ENCODE peak calls at places on chromosomes 7 and 10, in seven cellular contexts. One of them, this sample, is unnamed.

GRCh38 chr7:46461334-46461777 is 540.3 kb upstream of the IGFBP3 start:
- DNase-seq in cardiac fibroblast: peak
- DNase-seq in left ventricle myocardium inferior: no peak
- DNase-seq in body of pancreas: no peak
- DNase-seq in A673: no peak
- DNase-seq in pancreas: no peak
- DNase-seq in left lung: no peak
- DNase-seq in this sample: no peak

GRCh38 chr7:77368974-77369373 is 47.2 kb downstream of the GSAP start:
- DNase-seq in cardiac fibroblast: peak
- DNase-seq in pancreas: no peak
- DNase-seq in left lung: no peak
- DNase-seq in A673: no peak
- DNase-seq in body of pancreas: no peak
- DNase-seq in left ventricle myocardium inferior: no peak
- DNase-seq in this sample: no peak

GRCh38 chr7:24922099-24922773 is 57.7 kb downstream of the OSBPL3 start:
- DNase-seq in body of pancreas: no peak
- DNase-seq in cardiac fibroblast: peak
- DNase-seq in pancreas: no peak
- DNase-seq in left ventricle myocardium inferior: no peak
- DNase-seq in A673: no peak
- DNase-seq in left lung: no peak
- DNase-seq in this sample: peak

GRCh38 chr10:80502621-80503583 is 34.8 kb upstream of the SH2D4B start:
- DNase-seq in A673: no peak
- DNase-seq in pancreas: no peak
- DNase-seq in body of pancreas: peak
- DNase-seq in left lung: peak
- DNase-seq in left ventricle myocardium inferior: no peak
- DNase-seq in cardiac fibroblast: no peak
- DNase-seq in this sample: no peak

GRCh38 chr7:121212031-121212430 is 116.8 kb upstream of the WNT16 start:
- DNase-seq in A673: no peak
- DNase-seq in left ventricle myocardium inferior: no peak
- DNase-seq in pancreas: no peak
- DNase-seq in cardiac fibroblast: no peak
- DNase-seq in left lung: no peak
- DNase-seq in body of pancreas: no peak
- DNase-seq in this sample: no peak

GRCh38 chr10:95277614-95278013 is 13.2 kb downstream of the PDLIM1 start:
- DNase-seq in left ventricle myocardium inferior: no peak
- DNase-seq in A673: no peak
- DNase-seq in left lung: no peak
- DNase-seq in body of pancreas: no peak
- DNase-seq in pancreas: no peak
- DNase-seq in cardiac fibroblast: no peak
- DNase-seq in this sample: no peak

GRCh38 chr7:13702261-13702660 is 287.2 kb downstream of the ETV1 start:
- DNase-seq in A673: peak
- DNase-seq in left lung: no peak
- DNase-seq in pancreas: no peak
- DNase-seq in body of pancreas: no peak
- DNase-seq in cardiac fibroblast: no peak
- DNase-seq in left ventricle myocardium inferior: no peak
- DNase-seq in this sample: no peak

GRCh38 chr7:126177779-126178178 is 1075.0 kb downstream of the GRM8 start:
- DNase-seq in pancreas: no peak
- DNase-seq in A673: no peak
- DNase-seq in left ventricle myocardium inferior: no peak
- DNase-seq in cardiac fibroblast: no peak
- DNase-seq in body of pancreas: no peak
- DNase-seq in left lung: no peak
- DNase-seq in this sample: no peak

GRCh38 chr10:130542761-130543160 is 406.6 kb downstream of the GLRX3 start:
- DNase-seq in left lung: no peak
- DNase-seq in body of pancreas: no peak
- DNase-seq in A673: no peak
- DNase-seq in left ventricle myocardium inferior: no peak
- DNase-seq in cardiac fibroblast: no peak
- DNase-seq in pancreas: no peak
- DNase-seq in this sample: no peak

GRCh38 chr10:44293842-44294241 is 91.1 kb downstream of the CXCL12 start:
- DNase-seq in body of pancreas: no peak
- DNase-seq in pancreas: no peak
- DNase-seq in cardiac fibroblast: peak
- DNase-seq in left ventricle myocardium inferior: peak
- DNase-seq in left lung: peak
- DNase-seq in A673: no peak
- DNase-seq in this sample: peak

GRCh38 chr10:114304566-114305421 is 65.7 kb downstream of the VWA2 start:
- DNase-seq in left lung: no peak
- DNase-seq in left ventricle myocardium inferior: peak
- DNase-seq in body of pancreas: peak
- DNase-seq in pancreas: peak
- DNase-seq in cardiac fibroblast: no peak
- DNase-seq in A673: peak
- DNase-seq in this sample: no peak

GRCh38 chr10:22677333-22677732 is 37.0 kb downstream of the PIP4K2A start:
- DNase-seq in A673: no peak
- DNase-seq in pancreas: no peak
- DNase-seq in left lung: no peak
- DNase-seq in body of pancreas: no peak
- DNase-seq in left ventricle myocardium inferior: no peak
- DNase-seq in cardiac fibroblast: no peak
- DNase-seq in this sample: no peak

GRCh38 chr7:2164646-2165045 is 68.1 kb downstream of the MAD1L1 start:
- DNase-seq in A673: no peak
- DNase-seq in body of pancreas: no peak
- DNase-seq in left lung: no peak
- DNase-seq in left ventricle myocardium inferior: no peak
- DNase-seq in pancreas: no peak
- DNase-seq in cardiac fibroblast: no peak
- DNase-seq in this sample: no peak

GRCh38 chr7:18513343-18513742 is 17.8 kb downstream of the HDAC9 start:
- DNase-seq in body of pancreas: no peak
- DNase-seq in left ventricle myocardium inferior: no peak
- DNase-seq in cardiac fibroblast: no peak
- DNase-seq in pancreas: no peak
- DNase-seq in left lung: no peak
- DNase-seq in A673: no peak
- DNase-seq in this sample: no peak

GRCh38 chr7:18511351-18511750 is 15.8 kb downstream of the HDAC9 start:
- DNase-seq in cardiac fibroblast: no peak
- DNase-seq in body of pancreas: no peak
- DNase-seq in A673: no peak
- DNase-seq in pancreas: no peak
- DNase-seq in left ventricle myocardium inferior: no peak
- DNase-seq in left lung: no peak
- DNase-seq in this sample: no peak

GRCh38 chr7:18508441-18509427 is 13.2 kb downstream of the HDAC9 start:
- DNase-seq in pancreas: no peak
- DNase-seq in body of pancreas: no peak
- DNase-seq in A673: peak
- DNase-seq in cardiac fibroblast: peak
- DNase-seq in left ventricle myocardium inferior: no peak
- DNase-seq in left lung: no peak
- DNase-seq in this sample: peak

GRCh38 chr7:18505870-18506460 is 10.4 kb downstream of the HDAC9 start:
- DNase-seq in left lung: no peak
- DNase-seq in pancreas: no peak
- DNase-seq in left ventricle myocardium inferior: no peak
- DNase-seq in A673: no peak
- DNase-seq in body of pancreas: no peak
- DNase-seq in cardiac fibroblast: peak
- DNase-seq in this sample: peak

DNA sequence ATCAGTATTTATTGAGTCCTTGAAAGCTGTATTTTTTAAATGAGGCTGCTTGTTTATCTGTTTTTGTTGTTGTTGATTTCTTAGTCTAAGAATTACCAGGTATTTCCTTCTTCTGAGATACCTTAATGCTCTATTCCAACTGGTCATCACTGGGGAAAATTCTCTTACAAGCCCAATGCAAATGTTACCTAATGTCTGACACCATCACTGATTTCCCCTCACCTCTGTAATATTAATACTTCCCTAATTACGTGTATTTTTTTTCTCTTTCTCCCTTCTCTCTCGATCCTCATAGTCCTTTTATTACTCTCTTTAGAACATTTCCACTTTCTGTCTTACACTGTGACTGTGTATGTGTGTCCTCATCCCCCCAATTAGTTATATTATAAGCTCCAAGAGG is 13.9 kb downstream of the HDAC9 start:
- DNase-seq in pancreas: no peak
- DNase-seq in left lung: no peak
- DNase-seq in A673: no peak
- DNase-seq in body of pancreas: no peak
- DNase-seq in cardiac fibroblast: no peak
- DNase-seq in left ventricle myocardium inferior: no peak
- DNase-seq in this sample: no peak
- H3K4me3 ChIP-seq in pancreas: no peak
- H3K4me3 ChIP-seq in left lung: no peak
- H3K4me3 ChIP-seq in A673: peak
- H3K4me3 ChIP-seq in body of pancreas: no peak
- H3K4me3 ChIP-seq in cardiac fibroblast: no peak
- H3K4me3 ChIP-seq in left ventricle myocardium inferior: peak
- H3K4me3 ChIP-seq in this sample: peak

DNA sequence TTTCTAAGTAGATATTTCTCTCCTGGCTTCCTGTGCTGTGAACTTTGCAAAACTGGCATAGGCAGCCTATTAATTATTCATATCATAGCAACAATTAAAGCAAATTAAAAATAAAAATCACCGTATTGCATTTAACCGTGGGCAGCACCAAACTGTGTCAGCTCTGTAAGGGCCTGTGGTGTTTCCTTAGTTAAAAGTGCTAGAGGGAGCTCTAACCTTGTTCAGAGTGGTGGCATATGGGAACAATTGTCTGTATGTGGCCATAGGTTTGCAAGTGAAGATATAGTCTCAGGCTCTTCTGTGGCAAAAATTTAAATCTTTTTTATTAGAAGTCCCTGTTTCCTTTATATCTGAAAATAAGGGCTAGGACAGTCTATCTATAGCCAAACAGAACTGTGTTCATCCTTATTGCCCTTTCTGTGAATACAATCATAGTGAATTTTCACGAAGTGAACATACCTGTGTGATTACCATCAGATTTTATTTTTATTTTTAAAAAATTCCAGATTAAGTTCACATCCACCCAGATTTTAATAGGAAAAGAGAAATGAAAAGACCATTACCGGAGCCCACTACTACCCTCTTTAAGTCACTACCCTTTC is 92.6 kb downstream of the POLL start:
- DNase-seq in left lung: no peak
- DNase-seq in cardiac fibroblast: peak
- DNase-seq in body of pancreas: no peak
- DNase-seq in left ventricle myocardium inferior: no peak
- DNase-seq in A673: peak
- DNase-seq in pancreas: no peak
- DNase-seq in this sample: no peak
- TF ChIP-seq CTCF in left lung: no peak
- TF ChIP-seq CTCF in cardiac fibroblast: no peak
- TF ChIP-seq CTCF in body of pancreas: peak
- TF ChIP-seq CTCF in left ventricle myocardium inferior: peak
- TF ChIP-seq CTCF in A673: peak
- TF ChIP-seq CTCF in pancreas: no peak
- TF ChIP-seq CTCF in this sample: peak

GRCh38 chr7:112699725-112700513 is 90.3 kb downstream of the TMEM168 start:
- DNase-seq in A673: no peak
- DNase-seq in pancreas: no peak
- DNase-seq in body of pancreas: no peak
- DNase-seq in cardiac fibroblast: no peak
- DNase-seq in left ventricle myocardium inferior: no peak
- DNase-seq in left lung: no peak
- DNase-seq in this sample: no peak
- H3K4me3 ChIP-seq in A673: no peak
- H3K4me3 ChIP-seq in pancreas: no peak
- H3K4me3 ChIP-seq in body of pancreas: no peak
- H3K4me3 ChIP-seq in cardiac fibroblast: no peak
- H3K4me3 ChIP-seq in left ventricle myocardium inferior: no peak
- H3K4me3 ChIP-seq in left lung: no peak
- H3K4me3 ChIP-seq in this sample: no peak

GRCh38 chr7:139618482-139619366 is 95.2 kb downstream of the CLEC2L start:
- DNase-seq in pancreas: no peak
- DNase-seq in A673: peak
- DNase-seq in left lung: no peak
- DNase-seq in cardiac fibroblast: peak
- DNase-seq in left ventricle myocardium inferior: no peak
- DNase-seq in body of pancreas: peak
- DNase-seq in this sample: no peak
- TF ChIP-seq CTCF in pancreas: no peak
- TF ChIP-seq CTCF in A673: peak
- TF ChIP-seq CTCF in left lung: no peak
- TF ChIP-seq CTCF in cardiac fibroblast: peak
- TF ChIP-seq CTCF in left ventricle myocardium inferior: peak
- TF ChIP-seq CTCF in body of pancreas: peak
- TF ChIP-seq CTCF in this sample: peak

This sample was measured in BJ.